ENCODE peak calls at places on chromosomes 2 and 18, in five cellular contexts. T, N, C, Z and V are unnamed samples.
A peak's percentile ranks its signal among the peaks of the same experiment; 100 is the strongest.

GRCh38 chr2:140695163-140695562 is 1435.7 kb downstream of the LRP1B start:
- DNase-seq in T (peak; percentile 2), N (no peak), C (no peak), Z (no peak), V (no peak)

GRCh38 chr2:165825041-165825440 is 31.0 kb upstream of the GALNT3 start:
- DNase-seq in T (no peak), N (no peak), C (no peak), Z (no peak), V (no peak)

GRCh38 chr2:227161947-227162346 is 2.1 kb downstream of the COL4A4 start:
- DNase-seq in T (no peak), N (no peak), C (no peak), Z (no peak), V (no peak)

GRCh38 chr2:5695641-5696350 is 3.6 kb downstream of the SOX11 start:
- DNase-seq in T (no peak), N (no peak), C (peak; percentile 34), Z (no peak), V (no peak)

GRCh38 chr2:241739651-241740050 is 5.2 kb downstream of the D2HGDH start:
- DNase-seq in T (no peak), N (no peak), C (no peak), Z (no peak), V (no peak)

GRCh38 chr18:54351186-54351585 is 6.5 kb downstream of the STARD6 start:
- DNase-seq in T (no peak), N (no peak), C (no peak), Z (no peak), V (no peak)

GRCh38 chr2:127176371-127177311 is 43.5 kb downstream of the CYP27C1 start:
- DNase-seq in T (no peak), N (no peak), C (no peak), Z (no peak), V (no peak)

GRCh38 chr2:7392076-7392787 is 475.0 kb downstream of the RNF144A start:
- DNase-seq in T (no peak), N (no peak), C (no peak), Z (no peak), V (peak; percentile 37)

GRCh38 chr2:62718225-62718822 is 12.8 kb downstream of the EHBP1 start:
- DNase-seq in T (no peak), N (no peak), C (no peak), Z (no peak), V (no peak)

GRCh38 chr2:234357666-234358065 is 139.2 kb downstream of the ARL4C start:
- DNase-seq in T (no peak), N (no peak), C (no peak), Z (no peak), V (no peak)

GRCh38 chr2:217316743-217317142 is 456.9 kb upstream of the TNP1 start:
- DNase-seq in T (no peak), N (no peak), C (no peak), Z (peak; percentile 30), V (no peak)

GRCh38 chr2:84856785-84857184 is 24.1 kb downstream of the TRABD2A start:
- DNase-seq in T (no peak), N (no peak), C (no peak), Z (no peak), V (peak; percentile 19)

GRCh38 chr2:179446475-179447141 is 182.0 kb upstream of the SESTD1 start:
- DNase-seq in T (no peak), N (no peak), C (no peak), Z (no peak), V (no peak)

GRCh38 chr2:159013103-159013502 is 44.7 kb downstream of the TANC1 start:
- DNase-seq in T (no peak), N (no peak), C (no peak), Z (no peak), V (no peak)

GRCh38 chr18:58578835-58579560 is 49.9 kb downstream of the ALPK2 start:
- DNase-seq in T (peak; percentile 28), N (peak; percentile 64), C (no peak), Z (no peak), V (no peak)

GRCh38 chr18:10776493-10776892 is 250.7 kb downstream of the NAPG start:
- DNase-seq in T (no peak), N (no peak), C (no peak), Z (no peak), V (no peak)

GRCh38 chr2:1591978-1592907 is 152.1 kb downstream of the PXDN start:
- DNase-seq in T (no peak), N (peak; percentile 36), C (peak; percentile 80), Z (no peak), V (peak; percentile 4)

GRCh38 chr2:229553091-229553490 is 161.3 kb downstream of the DNER start:
- DNase-seq in T (no peak), N (no peak), C (no peak), Z (no peak), V (no peak)

GRCh38 chr18:34729264-34729663 is 19.2 kb downstream of the DTNA start:
- DNase-seq in T (peak; percentile 23), N (peak; percentile 10), C (peak; percentile 45), Z (no peak), V (no peak)

GRCh38 chr2:124027182-124027581 is 2.1 kb downstream of the CNTNAP5 start:
- DNase-seq in T (peak; percentile 64), N (peak; percentile 8), C (peak; percentile 31), Z (peak; percentile 9), V (peak; percentile 27)

GRCh38 chr2:126911111-126911796 is 12.6 kb downstream of the TEX51 start:
- DNase-seq in T (no peak), N (no peak), C (no peak), Z (no peak), V (no peak)

GRCh38 chr18:30572214-30572613 is 470.3 kb downstream of the DSC3 start:
- DNase-seq in T (no peak), N (no peak), C (no peak), Z (no peak), V (no peak)

GRCh38 chr18:46716827-46717226 is 40.0 kb downstream of the ST8SIA5 start:
- DNase-seq in T (no peak), N (no peak), C (no peak), Z (no peak), V (no peak)

GRCh38 chr2:230075988-230076631 is 7.4 kb upstream of the SLC16A14 start:
- DNase-seq in T (no peak), N (no peak), C (no peak), Z (no peak), V (no peak)

DNA sequence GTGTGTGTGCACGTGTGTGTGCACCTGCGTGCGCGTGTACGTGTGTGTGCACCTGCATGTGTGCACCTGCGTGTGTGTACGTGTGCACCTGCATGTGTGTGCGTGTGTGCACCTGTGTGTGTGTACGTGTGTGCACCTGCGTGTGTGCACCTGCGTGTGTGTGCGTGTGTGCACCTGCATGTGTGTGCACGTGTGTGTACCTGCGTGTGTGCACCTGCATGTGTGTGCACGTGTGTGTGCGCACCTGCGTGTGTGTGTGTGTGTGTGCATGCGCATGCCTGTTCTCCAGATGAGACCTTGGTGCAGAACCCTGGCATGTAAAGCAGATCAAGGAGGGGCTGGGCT is 131.5 kb upstream of the HDAC4 start:
- DNase-seq in T (no peak), N (no peak), C (no peak), Z (no peak), V (no peak)
- TF ChIP-seq ESRRA in T (no peak), N (no peak), C (no peak), Z (no peak), V (no peak)

GRCh38 chr2:23615216-23616020 is 230.4 kb downstream of the KLHL29 start:
- DNase-seq in T (no peak), N (no peak), C (no peak), Z (no peak), V (no peak)
- TF ChIP-seq ESRRA in T (no peak), N (no peak), C (no peak), Z (no peak), V (no peak)

GRCh38 chr2:170656669-170657068 is 58.5 kb upstream of the SP5 start:
- DNase-seq in T (no peak), N (no peak), C (no peak), Z (no peak), V (no peak)

GRCh38 chr2:170665743-170666142 is 49.4 kb upstream of the SP5 start:
- DNase-seq in T (no peak), N (no peak), C (no peak), Z (no peak), V (no peak)

DNA sequence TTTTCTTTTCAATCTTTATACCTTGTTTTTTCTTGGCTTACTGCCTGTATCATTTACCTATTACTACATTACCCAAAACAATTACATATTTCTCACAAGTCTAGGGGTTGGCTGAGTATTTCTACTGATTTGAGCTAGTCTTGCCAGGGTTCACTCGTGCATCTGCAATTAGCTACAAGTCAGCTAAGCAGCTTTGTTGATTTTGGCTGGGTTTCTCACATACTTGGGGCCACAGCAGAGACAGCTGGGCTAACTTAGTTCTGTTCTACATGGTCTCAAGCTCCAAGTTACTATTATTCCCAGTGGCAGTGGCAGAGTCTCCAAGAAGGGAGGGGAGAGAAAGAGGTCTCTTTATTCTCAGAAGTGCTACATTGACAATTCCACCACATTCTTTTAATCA is 54.7 kb upstream of the SP5 start:
- DNase-seq in T (no peak), N (no peak), C (no peak), Z (no peak), V (no peak)
- TF ChIP-seq ESRRA in T (no peak), N (no peak), C (no peak), Z (no peak), V (no peak)

GRCh38 chr2:47262657-47263056 is 107.5 kb upstream of the STPG4 start:
- DNase-seq in T (no peak), N (no peak), C (no peak), Z (no peak), V (no peak)
- TF ChIP-seq ESRRA in T (no peak), N (no peak), C (no peak), Z (no peak), V (no peak)

GRCh38 chr2:122031544-122032263 is 276.3 kb downstream of the TSN start:
- DNase-seq in T (no peak), N (no peak), C (no peak), Z (peak; percentile 1), V (no peak)
- TF ChIP-seq ESRRA in T (no peak), N (no peak), C (no peak), Z (no peak), V (no peak)

GRCh38 chr2:33212151-33212550 is 264.3 kb upstream of the RASGRP3 start:
- DNase-seq in T (peak; percentile 45), N (peak; percentile 46), C (no peak), Z (no peak), V (no peak)
- TF ChIP-seq ESRRA in T (no peak), N (no peak), C (no peak), Z (no peak), V (no peak)

DNA sequence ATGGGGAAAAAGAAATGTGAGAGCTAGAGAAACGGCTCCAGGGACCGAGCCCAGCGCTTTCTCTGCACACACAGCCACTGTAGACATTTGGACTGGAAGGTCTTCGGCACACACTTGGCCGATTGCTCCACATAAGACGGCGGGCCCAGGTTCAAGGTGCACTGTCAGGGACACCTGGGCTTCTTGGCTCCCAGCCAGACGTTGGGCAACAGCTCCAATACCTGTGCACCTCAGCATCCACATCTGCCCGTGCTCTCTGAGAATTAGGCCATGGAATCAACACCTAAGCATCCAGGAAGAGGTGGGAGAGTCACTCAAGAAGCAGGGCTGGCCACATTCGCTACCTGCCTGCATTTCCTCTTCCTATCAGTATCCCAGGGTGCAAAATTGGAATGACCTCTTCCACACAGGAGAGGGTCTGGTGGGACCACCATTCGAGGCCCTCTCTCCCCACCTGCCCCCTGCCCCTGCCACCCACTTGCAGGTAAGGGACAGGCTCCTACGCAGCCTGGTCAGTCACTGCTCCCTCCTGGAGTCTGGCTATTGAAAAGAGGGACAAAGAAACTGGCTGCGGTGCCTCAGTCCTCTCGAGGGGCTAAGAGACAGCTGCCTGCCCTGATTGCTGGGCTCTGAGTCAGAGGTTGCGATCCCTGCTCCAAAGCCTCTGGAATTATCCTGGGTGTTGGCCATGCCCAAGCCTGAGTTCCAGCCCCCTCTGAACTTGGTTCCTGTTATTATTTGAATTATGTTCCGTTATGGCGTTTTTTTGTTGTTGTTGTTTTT is 40.1 kb upstream of the TAF1B start:
- DNase-seq in T (no peak), N (no peak), C (no peak), Z (no peak), V (no peak)
- TF ChIP-seq ESRRA in T (no peak), N (no peak), C (no peak), Z (no peak), V (no peak)